ENCODE peak calls at places on chromosome 22, in eight cellular contexts. One of them, this sample, is unnamed.

GRCh38 chr22:46547883-46548244 is 10.4 kb upstream of the CELSR1 start:
- DNase-seq in heart right ventricle: peak; percentile 79
- DNase-seq in activated CD4-positive, alpha-beta T cell treated with anti-CD3 and anti-CD28 coated beads, Interleukin-2, amount 10 ng/mL, durations not matched to agents 7 days and 5 days: no peak
- DNase-seq in Caki2: peak; percentile 84
- DNase-seq in ACHN: peak; percentile 69
- DNase-seq in GM10248: no peak
- DNase-seq in breast epithelium: no peak
- DNase-seq in NCI-H1436: no peak
- DNase-seq in this sample: peak; percentile 15

GRCh38 chr22:50579752-50580151 is 1.5 kb upstream of the CPT1B start:
- DNase-seq in activated CD4-positive, alpha-beta T cell treated with anti-CD3 and anti-CD28 coated beads, Interleukin-2, amount 10 ng/mL, durations not matched to agents 7 days and 5 days: no peak
- DNase-seq in breast epithelium: no peak
- DNase-seq in ACHN: no peak
- DNase-seq in Caki2: no peak
- DNase-seq in NCI-H1436: no peak
- DNase-seq in heart right ventricle: no peak
- DNase-seq in GM10248: no peak
- DNase-seq in this sample: no peak

GRCh38 chr22:30282616-30283046 is 6.7 kb downstream of the CASTOR1 start:
- DNase-seq in Caki2: no peak
- DNase-seq in activated CD4-positive, alpha-beta T cell treated with anti-CD3 and anti-CD28 coated beads, Interleukin-2, amount 10 ng/mL, durations not matched to agents 7 days and 5 days: no peak
- DNase-seq in ACHN: no peak
- DNase-seq in NCI-H1436: no peak
- DNase-seq in heart right ventricle: no peak
- DNase-seq in GM10248: no peak
- DNase-seq in breast epithelium: no peak
- DNase-seq in this sample: no peak

GRCh38 chr22:50528682-50529415 is 963 bp downstream of the TYMP start:
- DNase-seq in breast epithelium: no peak
- DNase-seq in Caki2: no peak
- DNase-seq in GM10248: no peak
- DNase-seq in NCI-H1436: no peak
- DNase-seq in activated CD4-positive, alpha-beta T cell treated with anti-CD3 and anti-CD28 coated beads, Interleukin-2, amount 10 ng/mL, durations not matched to agents 7 days and 5 days: no peak
- DNase-seq in heart right ventricle: no peak
- DNase-seq in ACHN: no peak
- DNase-seq in this sample: no peak

GRCh38 chr22:50720301-50720845 is 17.6 kb upstream of the ACR start:
- DNase-seq in heart right ventricle: no peak
- DNase-seq in NCI-H1436: no peak
- DNase-seq in GM10248: no peak
- DNase-seq in breast epithelium: no peak
- DNase-seq in activated CD4-positive, alpha-beta T cell treated with anti-CD3 and anti-CD28 coated beads, Interleukin-2, amount 10 ng/mL, durations not matched to agents 7 days and 5 days: no peak
- DNase-seq in ACHN: no peak
- DNase-seq in Caki2: no peak
- DNase-seq in this sample: peak; percentile 56

GRCh38 chr22:35601743-35602633 is 15.1 kb downstream of the MB start:
- DNase-seq in ACHN: peak; percentile 49
- DNase-seq in Caki2: peak; percentile 78
- DNase-seq in activated CD4-positive, alpha-beta T cell treated with anti-CD3 and anti-CD28 coated beads, Interleukin-2, amount 10 ng/mL, durations not matched to agents 7 days and 5 days: no peak
- DNase-seq in NCI-H1436: no peak
- DNase-seq in heart right ventricle: no peak
- DNase-seq in GM10248: no peak
- DNase-seq in breast epithelium: no peak
- DNase-seq in this sample: no peak

GRCh38 chr22:46738961-46739870 is 1.2 kb upstream of the CERK start:
- DNase-seq in Caki2: peak; percentile 83
- DNase-seq in GM10248: no peak
- DNase-seq in ACHN: peak; percentile 79
- DNase-seq in heart right ventricle: no peak
- DNase-seq in NCI-H1436: no peak
- DNase-seq in breast epithelium: no peak
- DNase-seq in activated CD4-positive, alpha-beta T cell treated with anti-CD3 and anti-CD28 coated beads, Interleukin-2, amount 10 ng/mL, durations not matched to agents 7 days and 5 days: peak; percentile 80
- DNase-seq in this sample: peak; percentile 86

GRCh38 chr22:36958366-36958765 is 44.9 kb downstream of the CSF2RB start:
- DNase-seq in activated CD4-positive, alpha-beta T cell treated with anti-CD3 and anti-CD28 coated beads, Interleukin-2, amount 10 ng/mL, durations not matched to agents 7 days and 5 days: no peak
- DNase-seq in ACHN: no peak
- DNase-seq in heart right ventricle: no peak
- DNase-seq in breast epithelium: no peak
- DNase-seq in GM10248: no peak
- DNase-seq in Caki2: no peak
- DNase-seq in NCI-H1436: no peak
- DNase-seq in this sample: no peak

GRCh38 chr22:46736705-46737104 is 1.3 kb downstream of the CERK start:
- DNase-seq in NCI-H1436: no peak
- DNase-seq in ACHN: no peak
- DNase-seq in GM10248: no peak
- DNase-seq in Caki2: no peak
- DNase-seq in heart right ventricle: no peak
- DNase-seq in activated CD4-positive, alpha-beta T cell treated with anti-CD3 and anti-CD28 coated beads, Interleukin-2, amount 10 ng/mL, durations not matched to agents 7 days and 5 days: no peak
- DNase-seq in breast epithelium: no peak
- DNase-seq in this sample: no peak

GRCh38 chr22:17401728-17402127 is 32.5 kb downstream of the CECR2 start:
- DNase-seq in heart right ventricle: no peak
- DNase-seq in GM10248: no peak
- DNase-seq in NCI-H1436: no peak
- DNase-seq in breast epithelium: no peak
- DNase-seq in Caki2: no peak
- DNase-seq in ACHN: no peak
- DNase-seq in activated CD4-positive, alpha-beta T cell treated with anti-CD3 and anti-CD28 coated beads, Interleukin-2, amount 10 ng/mL, durations not matched to agents 7 days and 5 days: no peak
- DNase-seq in this sample: no peak

GRCh38 chr22:35761037-35761436 is 43.4 kb downstream of the APOL5 start:
- DNase-seq in ACHN: peak; percentile 24
- DNase-seq in activated CD4-positive, alpha-beta T cell treated with anti-CD3 and anti-CD28 coated beads, Interleukin-2, amount 10 ng/mL, durations not matched to agents 7 days and 5 days: no peak
- DNase-seq in heart right ventricle: no peak
- DNase-seq in Caki2: no peak
- DNase-seq in GM10248: no peak
- DNase-seq in breast epithelium: no peak
- DNase-seq in NCI-H1436: no peak
- DNase-seq in this sample: peak; percentile 35

GRCh38 chr22:38262051-38262795 is 10.6 kb downstream of the TMEM184B start:
- DNase-seq in ACHN: peak; percentile 32
- DNase-seq in heart right ventricle: no peak
- DNase-seq in activated CD4-positive, alpha-beta T cell treated with anti-CD3 and anti-CD28 coated beads, Interleukin-2, amount 10 ng/mL, durations not matched to agents 7 days and 5 days: peak; percentile 47
- DNase-seq in NCI-H1436: no peak
- DNase-seq in GM10248: peak; percentile 73
- DNase-seq in Caki2: no peak
- DNase-seq in breast epithelium: peak; percentile 68
- DNase-seq in this sample: peak; percentile 39

GRCh38 chr22:32562916-32563315 is 88.3 kb downstream of the FBXO7 start:
- DNase-seq in Caki2: no peak
- DNase-seq in ACHN: no peak
- DNase-seq in NCI-H1436: no peak
- DNase-seq in breast epithelium: no peak
- DNase-seq in GM10248: no peak
- DNase-seq in activated CD4-positive, alpha-beta T cell treated with anti-CD3 and anti-CD28 coated beads, Interleukin-2, amount 10 ng/mL, durations not matched to agents 7 days and 5 days: no peak
- DNase-seq in heart right ventricle: no peak
- DNase-seq in this sample: no peak

GRCh38 chr22:19571207-19571795 is 47.1 kb upstream of the CLDN5 start:
- DNase-seq in NCI-H1436: no peak
- DNase-seq in heart right ventricle: no peak
- DNase-seq in GM10248: no peak
- DNase-seq in ACHN: no peak
- DNase-seq in activated CD4-positive, alpha-beta T cell treated with anti-CD3 and anti-CD28 coated beads, Interleukin-2, amount 10 ng/mL, durations not matched to agents 7 days and 5 days: no peak
- DNase-seq in breast epithelium: no peak
- DNase-seq in Caki2: no peak
- DNase-seq in this sample: no peak

GRCh38 chr22:42602470-42602869 is 12.2 kb downstream of the POLDIP3 start:
- DNase-seq in ACHN: no peak
- DNase-seq in activated CD4-positive, alpha-beta T cell treated with anti-CD3 and anti-CD28 coated beads, Interleukin-2, amount 10 ng/mL, durations not matched to agents 7 days and 5 days: no peak
- DNase-seq in Caki2: no peak
- DNase-seq in breast epithelium: no peak
- DNase-seq in NCI-H1436: no peak
- DNase-seq in heart right ventricle: no peak
- DNase-seq in GM10248: no peak
- DNase-seq in this sample: no peak

GRCh38 chr22:40377931-40378330 is 7.5 kb downstream of the SGSM3 start:
- DNase-seq in breast epithelium: no peak
- DNase-seq in ACHN: no peak
- DNase-seq in heart right ventricle: no peak
- DNase-seq in GM10248: no peak
- DNase-seq in Caki2: no peak
- DNase-seq in NCI-H1436: no peak
- DNase-seq in activated CD4-positive, alpha-beta T cell treated with anti-CD3 and anti-CD28 coated beads, Interleukin-2, amount 10 ng/mL, durations not matched to agents 7 days and 5 days: no peak
- DNase-seq in this sample: no peak

GRCh38 chr22:40578171-40578570 is 58.3 kb downstream of the MRTFA start:
- DNase-seq in heart right ventricle: no peak
- DNase-seq in activated CD4-positive, alpha-beta T cell treated with anti-CD3 and anti-CD28 coated beads, Interleukin-2, amount 10 ng/mL, durations not matched to agents 7 days and 5 days: peak; percentile 27
- DNase-seq in GM10248: no peak
- DNase-seq in Caki2: no peak
- DNase-seq in breast epithelium: no peak
- DNase-seq in NCI-H1436: no peak
- DNase-seq in ACHN: no peak
- DNase-seq in this sample: no peak

GRCh38 chr22:19559956-19560355 is 35.7 kb upstream of the CLDN5 start:
- DNase-seq in ACHN: no peak
- DNase-seq in heart right ventricle: no peak
- DNase-seq in activated CD4-positive, alpha-beta T cell treated with anti-CD3 and anti-CD28 coated beads, Interleukin-2, amount 10 ng/mL, durations not matched to agents 7 days and 5 days: no peak
- DNase-seq in NCI-H1436: no peak
- DNase-seq in GM10248: no peak
- DNase-seq in breast epithelium: no peak
- DNase-seq in Caki2: no peak
- DNase-seq in this sample: no peak

GRCh38 chr22:17792289-17792688 is 18.0 kb upstream of the BID start:
- DNase-seq in ACHN: no peak
- DNase-seq in Caki2: no peak
- DNase-seq in heart right ventricle: no peak
- DNase-seq in activated CD4-positive, alpha-beta T cell treated with anti-CD3 and anti-CD28 coated beads, Interleukin-2, amount 10 ng/mL, durations not matched to agents 7 days and 5 days: no peak
- DNase-seq in breast epithelium: no peak
- DNase-seq in GM10248: no peak
- DNase-seq in NCI-H1436: no peak
- DNase-seq in this sample: no peak

GRCh38 chr22:43319661-43320486 is 23.3 kb downstream of the SCUBE1 start:
- DNase-seq in heart right ventricle: no peak
- DNase-seq in GM10248: no peak
- DNase-seq in breast epithelium: no peak
- DNase-seq in activated CD4-positive, alpha-beta T cell treated with anti-CD3 and anti-CD28 coated beads, Interleukin-2, amount 10 ng/mL, durations not matched to agents 7 days and 5 days: no peak
- DNase-seq in Caki2: no peak
- DNase-seq in NCI-H1436: no peak
- DNase-seq in ACHN: no peak
- DNase-seq in this sample: no peak

GRCh38 chr22:41447435-41448188 is 1.0 kb upstream of the TOB2 start:
- DNase-seq in GM10248: peak; percentile 54
- DNase-seq in NCI-H1436: peak; percentile 49
- DNase-seq in Caki2: peak; percentile 69
- DNase-seq in activated CD4-positive, alpha-beta T cell treated with anti-CD3 and anti-CD28 coated beads, Interleukin-2, amount 10 ng/mL, durations not matched to agents 7 days and 5 days: peak; percentile 61
- DNase-seq in heart right ventricle: peak; percentile 82
- DNase-seq in ACHN: peak; percentile 59
- DNase-seq in breast epithelium: peak; percentile 57
- DNase-seq in this sample: peak; percentile 92

GRCh38 chr22:30857103-30857502 is 111.5 kb downstream of the MORC2 start:
- DNase-seq in ACHN: no peak
- DNase-seq in GM10248: no peak
- DNase-seq in activated CD4-positive, alpha-beta T cell treated with anti-CD3 and anti-CD28 coated beads, Interleukin-2, amount 10 ng/mL, durations not matched to agents 7 days and 5 days: no peak
- DNase-seq in breast epithelium: peak; percentile 28
- DNase-seq in heart right ventricle: no peak
- DNase-seq in NCI-H1436: no peak
- DNase-seq in Caki2: no peak
- DNase-seq in this sample: no peak